ENCODE peak calls at places on chromosomes 12 and 14, in nine cellular contexts. C is heart left ventricle, D is astrocyte, L is heart right ventricle, S is hepatocyte, H is PC-3, E is prostate gland, B is choroid plexus epithelial cell, N is fibroblast of pulmonary artery. M is an unnamed sample.

GRCh38 chr14:77615231-77616132 is 955 bp downstream of the SPTLC2 start:
- DNase-seq in L (no peak), N (no peak), E (no peak), B (peak), D (peak), C (no peak), H (peak), S (peak), M (peak)

GRCh38 chr14:45267084-45267483 is 14.1 kb upstream of the MIS18BP1 start:
- DNase-seq in E (no peak), H (no peak), L (no peak), S (no peak), B (no peak), D (no peak), C (no peak), N (no peak), M (no peak)

GRCh38 chr12:80590085-80590484 is 117.3 kb upstream of the MYF6 start:
- DNase-seq in C (no peak), E (no peak), L (no peak), N (no peak), S (no peak), D (peak), H (no peak), B (no peak), M (no peak)

GRCh38 chr14:72883963-72884362 is 9.9 kb downstream of the DPF3 start:
- DNase-seq in D (peak), B (peak), S (no peak), H (peak), N (peak), E (no peak), L (no peak), C (no peak), M (peak)

GRCh38 chr14:72256055-72256454 is 323.8 kb downstream of the RGS6 start:
- DNase-seq in H (peak), E (no peak), B (no peak), S (no peak), L (no peak), C (no peak), D (peak), N (no peak), M (no peak)

GRCh38 chr14:51139221-51139681 is 44.3 kb upstream of the TRIM9 start:
- DNase-seq in D (no peak), N (peak), H (no peak), B (peak), E (no peak), C (no peak), L (no peak), S (peak), M (no peak)

GRCh38 chr12:31226639-31227038 is 99.3 kb downstream of the SINHCAF start:
- DNase-seq in E (no peak), C (no peak), D (no peak), H (no peak), S (no peak), L (no peak), B (no peak), N (no peak), M (no peak)

GRCh38 chr14:87811246-87811645 is 181.7 kb downstream of the GALC start:
- DNase-seq in B (no peak), N (no peak), H (no peak), E (no peak), C (no peak), S (no peak), D (no peak), L (no peak), M (no peak)

GRCh38 chr14:53663709-53664108 is 292.9 kb downstream of the BMP4 start:
- DNase-seq in N (peak), S (peak), D (no peak), H (peak), L (peak), B (peak), C (no peak), E (no peak), M (peak)

GRCh38 chr14:104722938-104723650 is 935 bp upstream of the ADSS1 start:
- DNase-seq in D (no peak), S (no peak), H (no peak), B (no peak), L (no peak), E (no peak), C (no peak), N (no peak), M (no peak)

GRCh38 chr14:84375235-84375634 is 1154.7 kb upstream of the FLRT2 start:
- DNase-seq in D (peak), E (no peak), C (no peak), N (peak), S (no peak), H (peak), L (no peak), B (peak), M (peak)

GRCh38 chr12:56338643-56339422 is at the start of gene IL23A:
- DNase-seq in S (peak), H (peak), B (peak), E (no peak), L (no peak), N (no peak), D (peak), C (no peak), M (peak)

GRCh38 chr12:46908936-46909635 is 83.3 kb upstream of the SLC38A4 start:
- DNase-seq in H (no peak), E (no peak), D (no peak), L (no peak), N (no peak), C (no peak), S (no peak), B (no peak), M (no peak)

GRCh38 chr12:25852792-25853191 is 105.7 kb upstream of the RASSF8 start:
- DNase-seq in B (peak), S (no peak), L (no peak), H (peak), E (no peak), N (peak), C (no peak), D (peak), M (peak)

GRCh38 chr12:2239376-2240010 is 186.7 kb downstream of the CACNA1C start:
- DNase-seq in N (peak), E (no peak), H (no peak), B (peak), L (peak), D (no peak), S (no peak), C (peak), M (no peak)

GRCh38 chr12:47808574-47809380 is 10.9 kb downstream of the HDAC7 start:
- DNase-seq in H (peak), N (no peak), B (no peak), L (peak), C (no peak), S (no peak), D (no peak), E (no peak), M (peak)

GRCh38 chr12:124305776-124306685 is 11.1 kb downstream of the RFLNA start:
- DNase-seq in B (no peak), D (no peak), N (no peak), S (no peak), E (no peak), L (no peak), H (no peak), C (no peak), M (no peak)

GRCh38 chr14:40229676-40230075 is 797.4 kb upstream of the FBXO33 start:
- DNase-seq in D (no peak), C (no peak), L (no peak), B (no peak), E (no peak), S (no peak), H (peak), N (no peak), M (no peak)

GRCh38 chr12:124297389-124297788 is 2.5 kb downstream of the RFLNA start:
- DNase-seq in D (no peak), N (no peak), B (no peak), E (no peak), C (no peak), H (no peak), L (no peak), S (no peak), M (no peak)

GRCh38 chr12:70393787-70394519 is 27.9 kb downstream of the KCNMB4 start:
- DNase-seq in E (no peak), S (no peak), L (no peak), C (no peak), N (peak), B (peak), D (peak), H (peak), M (peak)

GRCh38 chr14:58907803-58908202 is 270.0 kb downstream of the DACT1 start:
- DNase-seq in D (peak), S (no peak), C (no peak), B (no peak), H (no peak), N (no peak), E (no peak), L (no peak), M (no peak)

GRCh38 chr14:52351191-52351560 is 37.1 kb downstream of the PTGER2 start:
- DNase-seq in E (no peak), C (no peak), L (no peak), N (peak), D (peak), B (peak), H (no peak), S (peak), M (peak)

GRCh38 chr12:119544780-119545625 is 48.6 kb upstream of the TMEM233 start:
- DNase-seq in N (peak), H (peak), B (peak), E (peak), C (peak), D (peak), L (peak), S (peak), M (peak)

GRCh38 chr12:100868487-100868886 is 73.9 kb downstream of the ANO4 start:
- DNase-seq in N (peak), H (peak), B (peak), S (no peak), E (no peak), L (no peak), C (no peak), D (peak), M (peak)

GRCh38 chr14:68952544-68953535 is 26.3 kb downstream of the ACTN1 start:
- DNase-seq in H (no peak), N (peak), L (no peak), D (peak), B (peak), S (peak), C (peak), E (no peak), M (peak)

GRCh38 chr12:110931315-110931728 is 10.9 kb upstream of the MYL2 start:
- DNase-seq in N (no peak), C (peak), B (no peak), L (peak), H (no peak), S (no peak), E (no peak), D (no peak), M (no peak)

GRCh38 chr14:69713127-69713800 is 53.7 kb upstream of the SRSF5 start:
- DNase-seq in S (no peak), D (no peak), H (no peak), N (no peak), C (no peak), L (no peak), E (peak), B (no peak), M (no peak)

GRCh38 chr12:7060353-7060954 is at the start of gene C1S:
- DNase-seq in L (peak), C (peak), E (peak), N (peak), D (peak), H (peak), S (peak), B (peak), M (peak)

GRCh38 chr12:110742718-110743570 is at the start of gene PPP1CC:
- DNase-seq in B (peak), E (peak), L (peak), C (peak), D (peak), N (peak), H (peak), S (peak), M (peak)

GRCh38 chr14:71399057-71399487 is 491.8 kb downstream of the PCNX1 start:
- DNase-seq in N (no peak), B (no peak), E (no peak), D (no peak), C (no peak), S (no peak), H (no peak), L (no peak), M (no peak)

GRCh38 chr12:56528836-56529235 is 7.2 kb downstream of the RBMS2 start:
- DNase-seq in S (no peak), C (no peak), L (no peak), E (no peak), H (no peak), N (peak), D (peak), B (peak), M (peak)

GRCh38 chr14:35822501-35822900 is 3.6 kb upstream of the BRMS1L start:
- DNase-seq in E (no peak), B (no peak), L (no peak), H (no peak), C (no peak), N (no peak), S (no peak), D (no peak), M (no peak)
- TF ChIP-seq CTCF in E (no peak), B (no peak), L (no peak), H (no peak), C (no peak), N (no peak), S (no peak), D (no peak), M (no peak)

DNA sequence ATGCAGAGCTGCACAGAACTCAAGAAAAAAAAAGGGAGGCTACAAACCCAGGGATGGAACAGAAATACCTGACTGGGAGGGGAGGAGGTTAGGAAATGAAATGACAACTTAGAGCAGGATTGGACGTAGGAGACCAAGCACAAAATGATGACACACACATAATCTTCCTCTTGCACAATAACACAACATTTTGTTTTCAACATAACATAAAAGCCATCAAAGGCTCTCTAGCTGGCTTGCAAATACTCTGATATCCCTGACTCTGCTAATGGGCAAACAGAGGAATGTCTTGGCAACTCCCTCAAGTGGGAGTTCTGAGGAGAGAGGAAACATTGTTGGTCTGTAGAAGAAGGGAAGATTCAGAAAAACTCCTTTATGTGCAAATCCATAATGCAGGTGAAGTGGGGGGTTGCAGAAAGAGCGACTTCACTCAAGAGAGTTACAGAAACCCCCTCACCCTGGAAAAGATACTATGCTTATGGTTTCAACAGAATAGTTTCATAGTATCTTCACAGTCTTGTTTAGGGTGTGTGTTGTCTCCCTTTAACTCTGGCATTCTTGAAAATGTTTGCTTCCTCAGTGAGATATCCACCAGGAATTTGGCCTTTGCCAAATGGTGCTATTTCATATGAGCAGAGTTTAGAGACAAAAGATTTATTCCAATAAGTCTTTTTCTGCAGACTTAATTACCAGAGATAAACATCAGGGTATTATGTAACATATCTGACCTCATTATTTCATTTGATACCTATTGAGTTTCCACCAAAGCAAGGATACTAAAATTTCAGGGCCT is 43.8 kb upstream of the LTBP2 start:
- DNase-seq in L (no peak), D (peak), B (peak), H (peak), N (peak), S (no peak), C (no peak), E (no peak), M (peak)
- H3K4me3 ChIP-seq in L (no peak), D (no peak), B (no peak), H (no peak), N (no peak), S (no peak), C (no peak), E (no peak), M (no peak)

GRCh38 chr14:94439453-94440057 is 13.0 kb downstream of the SERPINA11 start:
- DNase-seq in L (no peak), N (no peak), B (no peak), S (no peak), E (no peak), D (no peak), H (no peak), C (no peak), M (no peak)
- TF ChIP-seq CTCF in L (no peak), N (peak), B (no peak), S (no peak), E (no peak), D (no peak), H (no peak), C (no peak), M (no peak)

GRCh38 chr12:130818381-130819247 is 20.4 kb downstream of the STX2 start:
- DNase-seq in C (peak), E (peak), D (no peak), H (peak), L (peak), N (peak), B (peak), S (peak), M (peak)
- H3K4me3 ChIP-seq in C (peak), E (peak), D (peak), H (peak), L (peak), N (peak), B (peak), S (no peak), M (peak)

DNA sequence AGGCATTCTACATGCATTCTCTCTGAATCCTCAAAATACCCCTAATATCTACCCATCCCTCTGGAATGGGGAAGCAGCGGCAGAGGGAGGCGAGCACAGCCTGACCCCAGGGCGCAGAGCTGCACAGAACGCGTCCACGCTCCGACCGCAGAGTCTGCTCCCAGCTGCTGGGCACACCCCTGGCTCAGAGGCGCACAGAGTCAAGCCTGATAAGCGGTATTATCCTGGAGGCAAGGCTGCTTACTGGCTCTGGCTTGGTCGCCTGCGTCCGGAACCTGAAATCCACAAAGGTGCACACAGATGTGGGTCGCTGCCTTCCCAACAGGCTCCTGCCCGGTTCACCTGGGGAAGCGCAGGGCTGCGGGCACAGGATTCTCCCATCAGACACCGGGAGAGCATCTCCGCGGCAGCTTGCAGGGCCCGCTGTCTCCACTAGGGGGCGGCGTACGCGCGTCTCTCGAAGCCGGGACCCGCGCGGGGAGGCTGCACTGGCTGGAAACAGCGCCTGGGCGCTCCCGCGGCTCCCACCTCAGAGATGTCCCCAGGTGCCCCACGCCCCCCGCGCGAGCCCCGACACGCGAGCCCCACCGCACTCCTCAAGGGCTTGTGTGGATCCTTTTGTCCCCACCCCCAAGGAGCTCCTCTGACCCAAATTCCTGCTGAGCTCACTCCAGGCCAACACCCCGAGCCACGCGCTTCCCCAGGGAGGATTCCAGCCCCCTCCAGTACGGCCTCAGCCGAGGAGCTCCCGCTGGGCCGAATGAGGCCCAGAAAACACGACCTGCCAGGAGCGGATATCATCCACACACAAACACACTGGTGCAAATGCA is 120.1 kb upstream of the FZD10 start:
- DNase-seq in E (peak), S (peak), H (no peak), N (no peak), B (no peak), L (peak), C (no peak), D (no peak), M (no peak)
- TF ChIP-seq CTCF in E (peak), S (peak), H (peak), N (no peak), B (peak), L (peak), C (peak), D (no peak), M (peak)

M was measured in cardiac fibroblast.